ENCODE peak calls at places on chromosome 21, in six cellular contexts. One of them, this sample, is unnamed.

GRCh38 chr21:41659791-41660560 is 106.9 kb downstream of the RIPK4 start:
- DNase-seq in ovary: no peak
- DNase-seq in memory B cell: no peak
- DNase-seq in activated CD8-positive, alpha-beta memory T cell treated with anti-CD3 and anti-CD28 coated beads, Interleukin-2, amount 50 U/mL, for 4 hours: no peak
- DNase-seq in left kidney: no peak
- DNase-seq in AG08396: no peak
- DNase-seq in this sample: no peak

GRCh38 chr21:29424728-29425127 is 126.0 kb downstream of the BACH1 start:
- DNase-seq in ovary: no peak
- DNase-seq in memory B cell: no peak
- DNase-seq in activated CD8-positive, alpha-beta memory T cell treated with anti-CD3 and anti-CD28 coated beads, Interleukin-2, amount 50 U/mL, for 4 hours: no peak
- DNase-seq in left kidney: no peak
- DNase-seq in AG08396: no peak
- DNase-seq in this sample: no peak

GRCh38 chr21:42261832-42262200 is 42.9 kb downstream of the ABCG1 start:
- DNase-seq in ovary: no peak
- DNase-seq in memory B cell: no peak
- DNase-seq in activated CD8-positive, alpha-beta memory T cell treated with anti-CD3 and anti-CD28 coated beads, Interleukin-2, amount 50 U/mL, for 4 hours: no peak
- DNase-seq in left kidney: no peak
- DNase-seq in AG08396: no peak
- DNase-seq in this sample: no peak

GRCh38 chr21:41359289-41359688 is 2.5 kb upstream of the MX2 start:
- DNase-seq in ovary: no peak
- DNase-seq in memory B cell: no peak
- DNase-seq in activated CD8-positive, alpha-beta memory T cell treated with anti-CD3 and anti-CD28 coated beads, Interleukin-2, amount 50 U/mL, for 4 hours: no peak
- DNase-seq in left kidney: no peak
- DNase-seq in AG08396: no peak
- DNase-seq in this sample: no peak

GRCh38 chr21:33700491-33700890 is 58.2 kb downstream of the ITSN1 start:
- DNase-seq in ovary: no peak
- DNase-seq in memory B cell: no peak
- DNase-seq in activated CD8-positive, alpha-beta memory T cell treated with anti-CD3 and anti-CD28 coated beads, Interleukin-2, amount 50 U/mL, for 4 hours: no peak
- DNase-seq in left kidney: no peak
- DNase-seq in AG08396: no peak
- DNase-seq in this sample: no peak

GRCh38 chr21:39660191-39660590 is 47.5 kb downstream of the B3GALT5 start:
- DNase-seq in ovary: no peak
- DNase-seq in memory B cell: no peak
- DNase-seq in activated CD8-positive, alpha-beta memory T cell treated with anti-CD3 and anti-CD28 coated beads, Interleukin-2, amount 50 U/mL, for 4 hours: no peak
- DNase-seq in left kidney: peak; percentile 41
- DNase-seq in AG08396: peak; percentile 29
- DNase-seq in this sample: no peak

GRCh38 chr21:20253261-20253660 is 744.9 kb upstream of the NCAM2 start:
- DNase-seq in ovary: no peak
- DNase-seq in memory B cell: no peak
- DNase-seq in activated CD8-positive, alpha-beta memory T cell treated with anti-CD3 and anti-CD28 coated beads, Interleukin-2, amount 50 U/mL, for 4 hours: no peak
- DNase-seq in left kidney: no peak
- DNase-seq in AG08396: no peak
- DNase-seq in this sample: no peak

GRCh38 chr21:46179708-46180078 is 4.6 kb downstream of the SPATC1L start:
- DNase-seq in ovary: no peak
- DNase-seq in memory B cell: no peak
- DNase-seq in activated CD8-positive, alpha-beta memory T cell treated with anti-CD3 and anti-CD28 coated beads, Interleukin-2, amount 50 U/mL, for 4 hours: no peak
- DNase-seq in left kidney: no peak
- DNase-seq in AG08396: no peak
- DNase-seq in this sample: no peak

GRCh38 chr21:46253610-46254124 is 25.1 kb upstream of the LSS start:
- DNase-seq in ovary: no peak
- DNase-seq in memory B cell: peak; percentile 38
- DNase-seq in activated CD8-positive, alpha-beta memory T cell treated with anti-CD3 and anti-CD28 coated beads, Interleukin-2, amount 50 U/mL, for 4 hours: peak; percentile 29
- DNase-seq in left kidney: peak; percentile 22
- DNase-seq in AG08396: no peak
- DNase-seq in this sample: no peak

GRCh38 chr21:25107708-25108107 is 499.6 kb downstream of the MRPL39 start:
- DNase-seq in ovary: no peak
- DNase-seq in memory B cell: no peak
- DNase-seq in activated CD8-positive, alpha-beta memory T cell treated with anti-CD3 and anti-CD28 coated beads, Interleukin-2, amount 50 U/mL, for 4 hours: no peak
- DNase-seq in left kidney: no peak
- DNase-seq in AG08396: peak; percentile 26
- DNase-seq in this sample: no peak

GRCh38 chr21:23853796-23854379 is 1753.4 kb downstream of the MRPL39 start:
- DNase-seq in ovary: no peak
- DNase-seq in memory B cell: peak; percentile 23
- DNase-seq in activated CD8-positive, alpha-beta memory T cell treated with anti-CD3 and anti-CD28 coated beads, Interleukin-2, amount 50 U/mL, for 4 hours: no peak
- DNase-seq in left kidney: peak; percentile 58
- DNase-seq in AG08396: no peak
- DNase-seq in this sample: peak; percentile 20

GRCh38 chr21:46226146-46226545 is 2.4 kb downstream of the LSS start:
- DNase-seq in ovary: no peak
- DNase-seq in memory B cell: no peak
- DNase-seq in activated CD8-positive, alpha-beta memory T cell treated with anti-CD3 and anti-CD28 coated beads, Interleukin-2, amount 50 U/mL, for 4 hours: no peak
- DNase-seq in left kidney: no peak
- DNase-seq in AG08396: no peak
- DNase-seq in this sample: peak; percentile 28

GRCh38 chr21:28299946-28300345 is 692.7 kb downstream of the LTN1 start:
- DNase-seq in ovary: no peak
- DNase-seq in memory B cell: no peak
- DNase-seq in activated CD8-positive, alpha-beta memory T cell treated with anti-CD3 and anti-CD28 coated beads, Interleukin-2, amount 50 U/mL, for 4 hours: no peak
- DNase-seq in left kidney: no peak
- DNase-seq in AG08396: no peak
- DNase-seq in this sample: no peak

GRCh38 chr21:42395910-42396625 is at the start of gene TMPRSS3:
- DNase-seq in ovary: no peak
- DNase-seq in memory B cell: no peak
- DNase-seq in activated CD8-positive, alpha-beta memory T cell treated with anti-CD3 and anti-CD28 coated beads, Interleukin-2, amount 50 U/mL, for 4 hours: no peak
- DNase-seq in left kidney: peak; percentile 70
- DNase-seq in AG08396: no peak
- DNase-seq in this sample: no peak